ENCODE peak calls at places on chromosome 1, in eight cellular contexts. Z is right cardiac atrium; L is NCI-H748 treated with DMSO at 0.1 percent for 48 hours; C is H9; J is NAMALWA; A is iris pigment epithelial cell; H is activated CD4-positive, alpha-beta T cell treated with anti-CD3 and anti-CD28 coated beads for 24 hours; Y is stimulated activated CD8-positive, alpha-beta memory T cell treated with anti-CD3 and anti-CD28 coated beads, Interleukin-2, amount 100 ng/mL, for 1 hour. I is an unnamed sample.

GRCh38 chr1:57844382-57844980 is 420.6 kb upstream of the DAB1 start:
- DNase-seq in A (no peak), Z (no peak), Y (no peak), H (no peak), C (no peak), L (no peak), J (no peak), I (no peak)

GRCh38 chr1:206059354-206059915 is 6.5 kb downstream of the RHEX start:
- DNase-seq in H (no peak), A (no peak), Z (no peak), C (no peak), L (no peak), Y (no peak), J (no peak), I (no peak)

GRCh38 chr1:88058205-88058604 is 625.9 kb upstream of the PKN2 start:
- DNase-seq in C (no peak), H (no peak), L (no peak), J (no peak), Y (no peak), A (no peak), Z (no peak), I (no peak)

GRCh38 chr1:11738783-11739182 is 2.8 kb downstream of the AGTRAP start:
- DNase-seq in A (no peak), C (no peak), L (no peak), H (no peak), Y (no peak), J (no peak), Z (no peak), I (no peak)

GRCh38 chr1:155124503-155125463 is 2.9 kb upstream of the EFNA1 start:
- DNase-seq in A (peak), L (no peak), C (peak), H (no peak), Z (no peak), J (no peak), Y (no peak), I (no peak)

GRCh38 chr1:4668738-4669700 is 14.6 kb downstream of the AJAP1 start:
- DNase-seq in H (no peak), J (no peak), L (no peak), A (peak), Z (no peak), Y (no peak), C (no peak), I (no peak)

GRCh38 chr1:185644531-185644930 is 89.7 kb upstream of the HMCN1 start:
- DNase-seq in A (peak), Y (no peak), H (no peak), L (no peak), J (no peak), Z (no peak), C (no peak), I (no peak)

GRCh38 chr1:206779565-206780091 is 7.3 kb upstream of the IL10 start:
- DNase-seq in Y (no peak), H (no peak), J (no peak), L (no peak), Z (no peak), A (no peak), C (no peak), I (no peak)

GRCh38 chr1:219298581-219299148 is 125.0 kb downstream of the LYPLAL1 start:
- DNase-seq in H (no peak), Z (no peak), A (peak), Y (no peak), C (no peak), L (no peak), J (no peak), I (no peak)

GRCh38 chr1:113758631-113759340 is 500 bp downstream of the PHTF1 start:
- DNase-seq in A (peak), C (peak), Y (peak), L (peak), H (peak), Z (peak), J (peak), I (no peak)

GRCh38 chr1:29577512-29577911 is 341.2 kb downstream of the PTPRU start:
- DNase-seq in L (no peak), Z (no peak), J (no peak), H (no peak), Y (no peak), A (no peak), C (peak), I (no peak)

GRCh38 chr1:112251766-112252506 is 144.1 kb upstream of the CTTNBP2NL start:
- DNase-seq in J (no peak), A (peak), C (no peak), Z (no peak), Y (no peak), L (no peak), H (no peak), I (no peak)

GRCh38 chr1:17521946-17522612 is 17.4 kb upstream of the ARHGEF10L start:
- DNase-seq in L (no peak), A (no peak), H (no peak), J (no peak), Y (no peak), Z (no peak), C (peak), I (no peak)

GRCh38 chr1:199082778-199083389 is 444.0 kb downstream of the PTPRC start:
- DNase-seq in Y (no peak), H (no peak), A (no peak), Z (no peak), L (no peak), J (no peak), C (no peak), I (no peak)

GRCh38 chr1:150221552-150221951 is 14.4 kb downstream of the ANP32E start:
- DNase-seq in Y (no peak), J (peak), A (peak), Z (no peak), C (no peak), L (no peak), H (no peak), I (no peak)

GRCh38 chr1:174366946-174367345 is 80.8 kb upstream of the GPR52 start:
- DNase-seq in C (no peak), L (no peak), H (no peak), Y (no peak), A (no peak), Z (no peak), J (no peak), I (no peak)

GRCh38 chr1:116791727-116792126 is 37.5 kb downstream of the CD2 start:
- DNase-seq in Y (no peak), C (no peak), Z (no peak), H (no peak), J (no peak), A (no peak), L (no peak), I (no peak)

GRCh38 chr1:21869620-21870121 is 57.6 kb downstream of the LDLRAD2 start:
- DNase-seq in L (no peak), Z (peak), Y (no peak), J (no peak), C (no peak), H (no peak), A (peak), I (no peak)

GRCh38 chr1:34164510-34165381 is at the start of gene CSMD2:
- DNase-seq in C (peak), Y (no peak), A (peak), Z (peak), L (peak), H (no peak), J (no peak), I (no peak)

GRCh38 chr1:245771521-245772281 is 616.9 kb downstream of the KIF26B start:
- DNase-seq in Y (no peak), Z (no peak), L (no peak), J (no peak), C (no peak), H (no peak), A (peak), I (no peak)

GRCh38 chr1:183461350-183461749 is 10.9 kb upstream of the SMG7 start:
- DNase-seq in L (no peak), C (no peak), J (no peak), Y (no peak), A (peak), H (no peak), Z (peak), I (no peak)